ENCODE peak calls at places on chromosomes 2 and 18, in ten cellular contexts. G, D, V, Y, A, I, C, Z, N and R are unnamed samples.

GRCh38 chr18:66795011-66795410 is 191.1 kb upstream of the CDH19 start:
- DNase-seq in G (no peak), D (no peak), V (no peak), Y (no peak), A (no peak), I (no peak), C (peak; percentile 7), Z (no peak), N (no peak), R (no peak)

GRCh38 chr2:16647992-16648617 is 17.5 kb downstream of the CYRIA start:
- DNase-seq in G (no peak), D (no peak), V (no peak), Y (no peak), A (no peak), I (no peak), C (no peak), Z (no peak), N (no peak), R (no peak)

GRCh38 chr2:6973895-6974545 is 56.8 kb downstream of the RNF144A start:
- DNase-seq in G (no peak), D (no peak), V (no peak), Y (no peak), A (no peak), I (no peak), C (no peak), Z (no peak), N (no peak), R (no peak)

GRCh38 chr2:241235859-241236593 is 47.5 kb downstream of the ANO7 start:
- DNase-seq in G (no peak), D (no peak), V (no peak), Y (no peak), A (no peak), I (no peak), C (no peak), Z (no peak), N (no peak), R (no peak)

GRCh38 chr2:32825291-32825712 is 121.5 kb upstream of the LTBP1 start:
- DNase-seq in G (peak; percentile 1), D (no peak), V (no peak), Y (peak; percentile 55), A (no peak), I (peak; percentile 18), C (peak; percentile 62), Z (peak; percentile 14), N (peak; percentile 25), R (no peak)

GRCh38 chr2:119158563-119159347 is at the start of gene C1QL2:
- DNase-seq in G (peak; percentile 22), D (no peak), V (no peak), Y (no peak), A (no peak), I (peak; percentile 10), C (no peak), Z (no peak), N (no peak), R (no peak)

GRCh38 chr2:172489682-172490081 is 62.3 kb downstream of the ITGA6 start:
- DNase-seq in G (no peak), D (no peak), V (no peak), Y (no peak), A (no peak), I (no peak), C (no peak), Z (no peak), N (peak; percentile 30), R (no peak)

GRCh38 chr18:13103366-13103765 is 112.2 kb downstream of the CEP192 start:
- DNase-seq in G (no peak), D (no peak), V (no peak), Y (no peak), A (no peak), I (no peak), C (no peak), Z (no peak), N (no peak), R (no peak)

GRCh38 chr2:21181957-21182356 is 58.2 kb downstream of the TDRD15 start:
- DNase-seq in G (no peak), D (no peak), V (no peak), Y (no peak), A (no peak), I (no peak), C (no peak), Z (no peak), N (no peak), R (no peak)

GRCh38 chr2:47696478-47696831 is 86.5 kb upstream of the MSH6 start:
- DNase-seq in G (no peak), D (no peak), V (no peak), Y (no peak), A (no peak), I (no peak), C (no peak), Z (no peak), N (no peak), R (no peak)

GRCh38 chr18:39839782-39840181 is 2115.3 kb upstream of the PIK3C3 start:
- DNase-seq in G (no peak), D (no peak), V (no peak), Y (no peak), A (no peak), I (no peak), C (peak; percentile 30), Z (no peak), N (peak; percentile 1), R (no peak)

GRCh38 chr2:227687189-227687588 is 20.6 kb downstream of the SCYGR5 start:
- DNase-seq in G (no peak), D (no peak), V (no peak), Y (no peak), A (no peak), I (no peak), C (no peak), Z (no peak), N (no peak), R (no peak)

GRCh38 chr2:28661589-28662001 is 90.0 kb upstream of the PPP1CB start:
- DNase-seq in G (no peak), D (no peak), V (no peak), Y (peak; percentile 92), A (no peak), I (peak; percentile 44), C (peak; percentile 93), Z (peak; percentile 64), N (peak; percentile 88), R (no peak)

GRCh38 chr18:23588836-23589560 is 2.7 kb upstream of the NPC1 start:
- DNase-seq in G (no peak), D (no peak), V (no peak), Y (no peak), A (no peak), I (no peak), C (no peak), Z (no peak), N (no peak), R (no peak)

GRCh38 chr2:146457221-146457620 is 1387.6 kb upstream of the ACVR2A start:
- DNase-seq in G (no peak), D (no peak), V (no peak), Y (no peak), A (no peak), I (no peak), C (no peak), Z (no peak), N (no peak), R (no peak)

GRCh38 chr2:99656938-99657337 is 167.1 kb upstream of the REV1 start:
- DNase-seq in G (no peak), D (no peak), V (no peak), Y (no peak), A (no peak), I (no peak), C (no peak), Z (no peak), N (no peak), R (no peak)

GRCh38 chr2:50546790-50547189 is 485.1 kb downstream of the NRXN1 start:
- DNase-seq in G (peak; percentile 35), D (no peak), V (no peak), Y (no peak), A (no peak), I (no peak), C (no peak), Z (no peak), N (peak; percentile 36), R (no peak)

GRCh38 chr18:616380-616995 is 19.7 kb downstream of the CLUL1 start:
- DNase-seq in G (peak; percentile 52), D (peak; percentile 28), V (no peak), Y (no peak), A (peak; percentile 35), I (peak; percentile 35), C (peak; percentile 73), Z (no peak), N (peak; percentile 58), R (no peak)

GRCh38 chr2:232260075-232260474 is 118.5 kb upstream of the ALPP start:
- DNase-seq in G (no peak), D (no peak), V (no peak), Y (no peak), A (no peak), I (no peak), C (peak; percentile 80), Z (no peak), N (peak; percentile 93), R (no peak)

GRCh38 chr2:230106771-230107170 is 38.0 kb upstream of the SLC16A14 start:
- DNase-seq in G (no peak), D (no peak), V (no peak), Y (no peak), A (no peak), I (no peak), C (no peak), Z (no peak), N (no peak), R (no peak)

GRCh38 chr2:39730276-39730675 is 48.8 kb downstream of the THUMPD2 start:
- DNase-seq in G (no peak), D (no peak), V (no peak), Y (no peak), A (no peak), I (no peak), C (no peak), Z (no peak), N (no peak), R (no peak)

GRCh38 chr2:212176151-212176550 is 362.5 kb downstream of the ERBB4 start:
- DNase-seq in G (no peak), D (no peak), V (no peak), Y (no peak), A (no peak), I (no peak), C (no peak), Z (no peak), N (no peak), R (no peak)

GRCh38 chr2:43950383-43951008 is 45.3 kb downstream of the LRPPRC start:
- DNase-seq in G (peak; percentile 18), D (peak; percentile 23), V (no peak), Y (no peak), A (peak; percentile 7), I (no peak), C (peak; percentile 61), Z (no peak), N (peak; percentile 51), R (peak; percentile 38)

GRCh38 chr2:224333631-224334030 is 68.3 kb downstream of the FAM124B start:
- DNase-seq in G (no peak), D (no peak), V (no peak), Y (no peak), A (no peak), I (no peak), C (peak; percentile 33), Z (no peak), N (no peak), R (no peak)